ENCODE peak calls at places on chromosomes 12 and 14, in seven cellular contexts. O is nephron progenitor cell, J is pons, Z is NCI-H1436, X is MCF 10A, N is NCI-H146, D is left cardiac atrium. G is an unnamed sample.

GRCh38 chr12:62785941-62786559 is 148.9 kb downstream of the PPM1H start:
- DNase-seq in O (no peak), J (no peak), Z (no peak), X (peak; percentile 94), N (no peak), D (peak; percentile 69), G (no peak)

GRCh38 chr12:113962733-113963132 is 3.4 kb downstream of the RBM19 start:
- DNase-seq in O (no peak), J (no peak), Z (no peak), X (no peak), N (no peak), D (no peak), G (no peak)

GRCh38 chr12:52121848-52122838 is 42.6 kb downstream of the SMIM41 start:
- DNase-seq in O (peak; percentile 83), J (peak; percentile 28), Z (peak; percentile 67), X (peak; percentile 48), N (peak; percentile 78), D (peak; percentile 72), G (peak; percentile 85)

GRCh38 chr14:95033851-95034622 is 123.3 kb downstream of the DICER1 start:
- DNase-seq in O (no peak), J (no peak), Z (no peak), X (no peak), N (no peak), D (no peak), G (no peak)

GRCh38 chr14:75430106-75430505 is 2.3 kb downstream of the JDP2 start:
- DNase-seq in O (no peak), J (no peak), Z (no peak), X (no peak), N (no peak), D (peak; percentile 52), G (no peak)

GRCh38 chr12:2540535-2540941 is 254.2 kb upstream of the FKBP4 start:
- DNase-seq in O (peak; percentile 35), J (no peak), Z (no peak), X (no peak), N (no peak), D (peak; percentile 44), G (no peak)

GRCh38 chr14:68585690-68586089 is 207.2 kb downstream of the ZFP36L1 start:
- DNase-seq in O (no peak), J (no peak), Z (no peak), X (no peak), N (no peak), D (no peak), G (peak; percentile 65)

GRCh38 chr12:100706029-100706428 is 88.5 kb upstream of the ANO4 start:
- DNase-seq in O (no peak), J (no peak), Z (peak; percentile 91), X (peak; percentile 65), N (peak; percentile 68), D (no peak), G (no peak)

GRCh38 chr12:75196865-75197264 is 12.8 kb downstream of the KCNC2 start:
- DNase-seq in O (no peak), J (no peak), Z (no peak), X (peak; percentile 93), N (no peak), D (no peak), G (no peak)

GRCh38 chr12:92421701-92422100 is 276.1 kb upstream of the BTG1 start:
- DNase-seq in O (no peak), J (no peak), Z (no peak), X (peak; percentile 49), N (no peak), D (no peak), G (no peak)

GRCh38 chr14:104892517-104893434 is 27.7 kb downstream of the CEP170B start:
- DNase-seq in O (no peak), J (no peak), Z (no peak), X (no peak), N (no peak), D (no peak), G (no peak)

GRCh38 chr12:45379261-45379660 is 163.4 kb downstream of the ANO6 start:
- DNase-seq in O (no peak), J (no peak), Z (no peak), X (peak; percentile 84), N (no peak), D (no peak), G (no peak)

GRCh38 chr12:121539908-121540307 is 40.9 kb downstream of the KDM2B start:
- DNase-seq in O (no peak), J (no peak), Z (no peak), X (no peak), N (no peak), D (no peak), G (no peak)

GRCh38 chr12:129676411-129676810 is 227.4 kb downstream of the TMEM132D start:
- DNase-seq in O (no peak), J (peak; percentile 89), Z (no peak), X (no peak), N (no peak), D (no peak), G (no peak)

GRCh38 chr12:24407884-24408283 is 458.4 kb upstream of the SOX5 start:
- DNase-seq in O (no peak), J (no peak), Z (no peak), X (no peak), N (no peak), D (no peak), G (no peak)

GRCh38 chr12:93918262-93918661 is 230.1 kb upstream of the PLXNC1 start:
- DNase-seq in O (no peak), J (no peak), Z (no peak), X (no peak), N (no peak), D (no peak), G (no peak)

GRCh38 chr14:95515080-95515489 is 1.4 kb downstream of the SYNE3 start:
- DNase-seq in O (peak; percentile 21), J (peak; percentile 62), Z (no peak), X (peak; percentile 24), N (peak; percentile 61), D (peak; percentile 68), G (peak; percentile 58)

GRCh38 chr12:65881965-65882413 is 57.7 kb downstream of the HMGA2 start:
- DNase-seq in O (no peak), J (peak; percentile 43), Z (no peak), X (no peak), N (no peak), D (peak; percentile 78), G (peak; percentile 54)

GRCh38 chr14:61178226-61179060 is 102.7 kb downstream of the TMEM30B start:
- DNase-seq in O (no peak), J (no peak), Z (no peak), X (peak; percentile 95), N (no peak), D (no peak), G (no peak)

GRCh38 chr14:38716871-38717270 is 386.2 kb downstream of the SEC23A start:
- DNase-seq in O (no peak), J (peak; percentile 88), Z (no peak), X (no peak), N (peak; percentile 35), D (no peak), G (no peak)

GRCh38 chr12:125140918-125141573 is 75.8 kb downstream of the AACS start:
- DNase-seq in O (no peak), J (no peak), Z (no peak), X (peak; percentile 81), N (no peak), D (no peak), G (no peak)

GRCh38 chr12:18158774-18159557 is 69.0 kb upstream of the RERGL start:
- DNase-seq in O (peak; percentile 39), J (peak; percentile 48), Z (peak; percentile 11), X (peak; percentile 60), N (peak; percentile 29), D (no peak), G (peak; percentile 63)

GRCh38 chr12:71958056-71958455 is 19.4 kb downstream of the TPH2 start:
- DNase-seq in O (no peak), J (no peak), Z (no peak), X (no peak), N (no peak), D (no peak), G (no peak)

GRCh38 chr12:45893240-45893639 is 97.1 kb downstream of the SCAF11 start:
- DNase-seq in O (no peak), J (peak; percentile 87), Z (no peak), X (no peak), N (no peak), D (no peak), G (peak; percentile 73)

GRCh38 chr14:81384900-81385299 is 15.2 kb downstream of the STON2 start:
- DNase-seq in O (no peak), J (no peak), Z (no peak), X (peak; percentile 66), N (peak; percentile 37), D (no peak), G (peak; percentile 7)

GRCh38 chr14:103198429-103199140 is 75.3 kb downstream of the TNFAIP2 start:
- DNase-seq in O (no peak), J (no peak), Z (no peak), X (peak; percentile 74), N (no peak), D (no peak), G (no peak)

GRCh38 chr12:53191096-53191884 is 10.6 kb upstream of the CSAD start:
- DNase-seq in O (no peak), J (no peak), Z (no peak), X (no peak), N (no peak), D (no peak), G (no peak)

GRCh38 chr14:56004807-56005579 is 113.2 kb upstream of the PELI2 start:
- DNase-seq in O (no peak), J (no peak), Z (no peak), X (no peak), N (no peak), D (peak; percentile 39), G (peak; percentile 44)

GRCh38 chr14:67982711-67983608 is 163.4 kb downstream of the RAD51B start:
- DNase-seq in O (no peak), J (no peak), Z (no peak), X (no peak), N (no peak), D (no peak), G (no peak)

GRCh38 chr12:110247340-110248095 is 33.5 kb upstream of the ATP2A2 start:
- DNase-seq in O (no peak), J (no peak), Z (no peak), X (peak; percentile 86), N (no peak), D (peak; percentile 29), G (no peak)

GRCh38 chr14:101731187-101732080 is 30.1 kb upstream of the PPP2R5C start:
- DNase-seq in O (no peak), J (peak; percentile 7), Z (peak; percentile 58), X (peak; percentile 98), N (peak; percentile 66), D (peak; percentile 73), G (no peak)

GRCh38 chr12:67592228-67593011 is 56.1 kb upstream of the DYRK2 start:
- DNase-seq in O (no peak), J (no peak), Z (no peak), X (peak; percentile 67), N (no peak), D (no peak), G (no peak)

GRCh38 chr14:64763801-64764511 is 59.7 kb downstream of the PLEKHG3 start:
- DNase-seq in O (no peak), J (no peak), Z (peak; percentile 7), X (peak; percentile 19), N (peak; percentile 55), D (no peak), G (peak; percentile 41)

GRCh38 chr12:91704446-91704845 is 441.2 kb downstream of the BTG1 start:
- DNase-seq in O (no peak), J (no peak), Z (no peak), X (peak; percentile 89), N (no peak), D (peak; percentile 18), G (no peak)

GRCh38 chr12:107091989-107092641 is 1.2 kb downstream of the CRY1 start:
- DNase-seq in O (peak; percentile 26), J (peak; percentile 82), Z (peak; percentile 64), X (peak; percentile 91), N (peak; percentile 50), D (no peak), G (peak; percentile 85)

G was measured in neural progenitor cell.